ENCODE peak calls at places on chromosomes 1 and 21, in eight cellular contexts. One of them, this sample, is unnamed.

GRCh38 chr1:178942285-178943218 is 71.7 kb upstream of the ANGPTL1 start:
- DNase-seq in left lung: no peak
- DNase-seq in fibroblast of lung: peak; percentile 50
- DNase-seq in tibial nerve: no peak
- DNase-seq in activated T-helper 1 cell treated with anti-CD3 and anti-CD28 coated beads, Interleukin-12 subunit alpha, Interleukin-12 subunit beta, Interleukin-2, Interleukin-4 antibody, amounts not matched to agents 30 ng/mL and 10 ng/mL and 1 ng/mL, durations not matched to agents 14 hours and 24 hours and 36 hours: no peak
- DNase-seq in activated CD4-positive, alpha-beta T cell treated with anti-CD3 and anti-CD28 coated beads for 1 hour: no peak
- DNase-seq in nucleus accumbens: no peak
- DNase-seq in GM19239: no peak
- DNase-seq in this sample: no peak

GRCh38 chr1:109501644-109502367 is 7.7 kb downstream of the AMIGO1 start:
- DNase-seq in left lung: no peak
- DNase-seq in fibroblast of lung: no peak
- DNase-seq in tibial nerve: no peak
- DNase-seq in activated T-helper 1 cell treated with anti-CD3 and anti-CD28 coated beads, Interleukin-12 subunit alpha, Interleukin-12 subunit beta, Interleukin-2, Interleukin-4 antibody, amounts not matched to agents 30 ng/mL and 10 ng/mL and 1 ng/mL, durations not matched to agents 14 hours and 24 hours and 36 hours: no peak
- DNase-seq in activated CD4-positive, alpha-beta T cell treated with anti-CD3 and anti-CD28 coated beads for 1 hour: no peak
- DNase-seq in nucleus accumbens: no peak
- DNase-seq in GM19239: no peak
- DNase-seq in this sample: no peak

GRCh38 chr1:154729031-154729442 is 121.1 kb upstream of the ADAR start:
- DNase-seq in left lung: no peak
- DNase-seq in fibroblast of lung: no peak
- DNase-seq in tibial nerve: no peak
- DNase-seq in activated T-helper 1 cell treated with anti-CD3 and anti-CD28 coated beads, Interleukin-12 subunit alpha, Interleukin-12 subunit beta, Interleukin-2, Interleukin-4 antibody, amounts not matched to agents 30 ng/mL and 10 ng/mL and 1 ng/mL, durations not matched to agents 14 hours and 24 hours and 36 hours: no peak
- DNase-seq in activated CD4-positive, alpha-beta T cell treated with anti-CD3 and anti-CD28 coated beads for 1 hour: no peak
- DNase-seq in nucleus accumbens: no peak
- DNase-seq in GM19239: no peak
- DNase-seq in this sample: no peak

GRCh38 chr1:198295186-198295585 is 138.4 kb downstream of the NEK7 start:
- DNase-seq in left lung: no peak
- DNase-seq in fibroblast of lung: no peak
- DNase-seq in tibial nerve: no peak
- DNase-seq in activated T-helper 1 cell treated with anti-CD3 and anti-CD28 coated beads, Interleukin-12 subunit alpha, Interleukin-12 subunit beta, Interleukin-2, Interleukin-4 antibody, amounts not matched to agents 30 ng/mL and 10 ng/mL and 1 ng/mL, durations not matched to agents 14 hours and 24 hours and 36 hours: no peak
- DNase-seq in activated CD4-positive, alpha-beta T cell treated with anti-CD3 and anti-CD28 coated beads for 1 hour: no peak
- DNase-seq in nucleus accumbens: no peak
- DNase-seq in GM19239: no peak
- DNase-seq in this sample: no peak

GRCh38 chr1:112507896-112508241 is 896 bp upstream of the WNT2B start:
- DNase-seq in left lung: no peak
- DNase-seq in fibroblast of lung: no peak
- DNase-seq in tibial nerve: no peak
- DNase-seq in activated T-helper 1 cell treated with anti-CD3 and anti-CD28 coated beads, Interleukin-12 subunit alpha, Interleukin-12 subunit beta, Interleukin-2, Interleukin-4 antibody, amounts not matched to agents 30 ng/mL and 10 ng/mL and 1 ng/mL, durations not matched to agents 14 hours and 24 hours and 36 hours: no peak
- DNase-seq in activated CD4-positive, alpha-beta T cell treated with anti-CD3 and anti-CD28 coated beads for 1 hour: no peak
- DNase-seq in nucleus accumbens: no peak
- DNase-seq in GM19239: no peak
- DNase-seq in this sample: peak; percentile 25

GRCh38 chr1:77385551-77385950 is 103.7 kb downstream of the AK5 start:
- DNase-seq in left lung: no peak
- DNase-seq in fibroblast of lung: no peak
- DNase-seq in tibial nerve: no peak
- DNase-seq in activated T-helper 1 cell treated with anti-CD3 and anti-CD28 coated beads, Interleukin-12 subunit alpha, Interleukin-12 subunit beta, Interleukin-2, Interleukin-4 antibody, amounts not matched to agents 30 ng/mL and 10 ng/mL and 1 ng/mL, durations not matched to agents 14 hours and 24 hours and 36 hours: no peak
- DNase-seq in activated CD4-positive, alpha-beta T cell treated with anti-CD3 and anti-CD28 coated beads for 1 hour: no peak
- DNase-seq in nucleus accumbens: no peak
- DNase-seq in GM19239: no peak
- DNase-seq in this sample: no peak

GRCh38 chr1:26094677-26095383 is 16.8 kb upstream of the PDIK1L start:
- DNase-seq in left lung: no peak
- DNase-seq in fibroblast of lung: peak; percentile 10
- DNase-seq in tibial nerve: no peak
- DNase-seq in activated T-helper 1 cell treated with anti-CD3 and anti-CD28 coated beads, Interleukin-12 subunit alpha, Interleukin-12 subunit beta, Interleukin-2, Interleukin-4 antibody, amounts not matched to agents 30 ng/mL and 10 ng/mL and 1 ng/mL, durations not matched to agents 14 hours and 24 hours and 36 hours: no peak
- DNase-seq in activated CD4-positive, alpha-beta T cell treated with anti-CD3 and anti-CD28 coated beads for 1 hour: no peak
- DNase-seq in nucleus accumbens: peak; percentile 15
- DNase-seq in GM19239: no peak
- DNase-seq in this sample: no peak

GRCh38 chr1:167936068-167936929 is at the start of gene DCAF6:
- DNase-seq in left lung: peak; percentile 98
- DNase-seq in fibroblast of lung: peak; percentile 99
- DNase-seq in tibial nerve: peak; percentile 96
- DNase-seq in activated T-helper 1 cell treated with anti-CD3 and anti-CD28 coated beads, Interleukin-12 subunit alpha, Interleukin-12 subunit beta, Interleukin-2, Interleukin-4 antibody, amounts not matched to agents 30 ng/mL and 10 ng/mL and 1 ng/mL, durations not matched to agents 14 hours and 24 hours and 36 hours: peak; percentile 98
- DNase-seq in activated CD4-positive, alpha-beta T cell treated with anti-CD3 and anti-CD28 coated beads for 1 hour: peak; percentile 96
- DNase-seq in nucleus accumbens: peak; percentile 96
- DNase-seq in GM19239: peak; percentile 75
- DNase-seq in this sample: peak; percentile 92

GRCh38 chr1:39196244-39197215 is 8.0 kb upstream of the MACF1 start:
- DNase-seq in left lung: no peak
- DNase-seq in fibroblast of lung: peak; percentile 53
- DNase-seq in tibial nerve: no peak
- DNase-seq in activated T-helper 1 cell treated with anti-CD3 and anti-CD28 coated beads, Interleukin-12 subunit alpha, Interleukin-12 subunit beta, Interleukin-2, Interleukin-4 antibody, amounts not matched to agents 30 ng/mL and 10 ng/mL and 1 ng/mL, durations not matched to agents 14 hours and 24 hours and 36 hours: peak; percentile 51
- DNase-seq in activated CD4-positive, alpha-beta T cell treated with anti-CD3 and anti-CD28 coated beads for 1 hour: peak; percentile 50
- DNase-seq in nucleus accumbens: no peak
- DNase-seq in GM19239: no peak
- DNase-seq in this sample: no peak

GRCh38 chr1:88773540-88774150 is 89.6 kb downstream of the PKN2 start:
- DNase-seq in left lung: no peak
- DNase-seq in fibroblast of lung: peak; percentile 46
- DNase-seq in tibial nerve: no peak
- DNase-seq in activated T-helper 1 cell treated with anti-CD3 and anti-CD28 coated beads, Interleukin-12 subunit alpha, Interleukin-12 subunit beta, Interleukin-2, Interleukin-4 antibody, amounts not matched to agents 30 ng/mL and 10 ng/mL and 1 ng/mL, durations not matched to agents 14 hours and 24 hours and 36 hours: no peak
- DNase-seq in activated CD4-positive, alpha-beta T cell treated with anti-CD3 and anti-CD28 coated beads for 1 hour: no peak
- DNase-seq in nucleus accumbens: no peak
- DNase-seq in GM19239: no peak
- DNase-seq in this sample: no peak

GRCh38 chr1:31581821-31582810 is 5.8 kb downstream of the TINAGL1 start:
- DNase-seq in left lung: no peak
- DNase-seq in fibroblast of lung: no peak
- DNase-seq in tibial nerve: no peak
- DNase-seq in activated T-helper 1 cell treated with anti-CD3 and anti-CD28 coated beads, Interleukin-12 subunit alpha, Interleukin-12 subunit beta, Interleukin-2, Interleukin-4 antibody, amounts not matched to agents 30 ng/mL and 10 ng/mL and 1 ng/mL, durations not matched to agents 14 hours and 24 hours and 36 hours: no peak
- DNase-seq in activated CD4-positive, alpha-beta T cell treated with anti-CD3 and anti-CD28 coated beads for 1 hour: no peak
- DNase-seq in nucleus accumbens: no peak
- DNase-seq in GM19239: no peak
- DNase-seq in this sample: no peak

GRCh38 chr1:217205578-217205977 is 425.3 kb downstream of the GPATCH2 start:
- DNase-seq in left lung: no peak
- DNase-seq in fibroblast of lung: no peak
- DNase-seq in tibial nerve: no peak
- DNase-seq in activated T-helper 1 cell treated with anti-CD3 and anti-CD28 coated beads, Interleukin-12 subunit alpha, Interleukin-12 subunit beta, Interleukin-2, Interleukin-4 antibody, amounts not matched to agents 30 ng/mL and 10 ng/mL and 1 ng/mL, durations not matched to agents 14 hours and 24 hours and 36 hours: no peak
- DNase-seq in activated CD4-positive, alpha-beta T cell treated with anti-CD3 and anti-CD28 coated beads for 1 hour: no peak
- DNase-seq in nucleus accumbens: no peak
- DNase-seq in GM19239: no peak
- DNase-seq in this sample: no peak

GRCh38 chr1:111847519-111847918 is 91.8 kb downstream of the DDX20 start:
- DNase-seq in left lung: no peak
- DNase-seq in fibroblast of lung: no peak
- DNase-seq in tibial nerve: no peak
- DNase-seq in activated T-helper 1 cell treated with anti-CD3 and anti-CD28 coated beads, Interleukin-12 subunit alpha, Interleukin-12 subunit beta, Interleukin-2, Interleukin-4 antibody, amounts not matched to agents 30 ng/mL and 10 ng/mL and 1 ng/mL, durations not matched to agents 14 hours and 24 hours and 36 hours: no peak
- DNase-seq in activated CD4-positive, alpha-beta T cell treated with anti-CD3 and anti-CD28 coated beads for 1 hour: no peak
- DNase-seq in nucleus accumbens: no peak
- DNase-seq in GM19239: no peak
- DNase-seq in this sample: no peak

GRCh38 chr1:155133799-155134281 is 1.8 kb upstream of the SLC50A1 start:
- DNase-seq in left lung: no peak
- DNase-seq in fibroblast of lung: no peak
- DNase-seq in tibial nerve: no peak
- DNase-seq in activated T-helper 1 cell treated with anti-CD3 and anti-CD28 coated beads, Interleukin-12 subunit alpha, Interleukin-12 subunit beta, Interleukin-2, Interleukin-4 antibody, amounts not matched to agents 30 ng/mL and 10 ng/mL and 1 ng/mL, durations not matched to agents 14 hours and 24 hours and 36 hours: no peak
- DNase-seq in activated CD4-positive, alpha-beta T cell treated with anti-CD3 and anti-CD28 coated beads for 1 hour: no peak
- DNase-seq in nucleus accumbens: no peak
- DNase-seq in GM19239: no peak
- DNase-seq in this sample: no peak

GRCh38 chr1:28148880-28149195 is 27.7 kb downstream of the PTAFR start:
- DNase-seq in left lung: no peak
- DNase-seq in fibroblast of lung: no peak
- DNase-seq in tibial nerve: no peak
- DNase-seq in activated T-helper 1 cell treated with anti-CD3 and anti-CD28 coated beads, Interleukin-12 subunit alpha, Interleukin-12 subunit beta, Interleukin-2, Interleukin-4 antibody, amounts not matched to agents 30 ng/mL and 10 ng/mL and 1 ng/mL, durations not matched to agents 14 hours and 24 hours and 36 hours: no peak
- DNase-seq in activated CD4-positive, alpha-beta T cell treated with anti-CD3 and anti-CD28 coated beads for 1 hour: no peak
- DNase-seq in nucleus accumbens: no peak
- DNase-seq in GM19239: no peak
- DNase-seq in this sample: no peak

GRCh38 chr1:152621993-152622392 is 910 bp downstream of the LCE3A start:
- DNase-seq in left lung: no peak
- DNase-seq in fibroblast of lung: no peak
- DNase-seq in tibial nerve: no peak
- DNase-seq in activated T-helper 1 cell treated with anti-CD3 and anti-CD28 coated beads, Interleukin-12 subunit alpha, Interleukin-12 subunit beta, Interleukin-2, Interleukin-4 antibody, amounts not matched to agents 30 ng/mL and 10 ng/mL and 1 ng/mL, durations not matched to agents 14 hours and 24 hours and 36 hours: no peak
- DNase-seq in activated CD4-positive, alpha-beta T cell treated with anti-CD3 and anti-CD28 coated beads for 1 hour: no peak
- DNase-seq in nucleus accumbens: no peak
- DNase-seq in GM19239: no peak
- DNase-seq in this sample: no peak

GRCh38 chr21:37060296-37060695 is 12.6 kb downstream of the PIGP start:
- DNase-seq in left lung: peak; percentile 57
- DNase-seq in fibroblast of lung: peak; percentile 97
- DNase-seq in tibial nerve: peak; percentile 29
- DNase-seq in activated T-helper 1 cell treated with anti-CD3 and anti-CD28 coated beads, Interleukin-12 subunit alpha, Interleukin-12 subunit beta, Interleukin-2, Interleukin-4 antibody, amounts not matched to agents 30 ng/mL and 10 ng/mL and 1 ng/mL, durations not matched to agents 14 hours and 24 hours and 36 hours: no peak
- DNase-seq in activated CD4-positive, alpha-beta T cell treated with anti-CD3 and anti-CD28 coated beads for 1 hour: no peak
- DNase-seq in nucleus accumbens: no peak
- DNase-seq in GM19239: no peak
- DNase-seq in this sample: no peak

GRCh38 chr1:40951943-40952743 is 27.4 kb upstream of the CTPS1 start:
- DNase-seq in left lung: peak; percentile 69
- DNase-seq in fibroblast of lung: peak; percentile 46
- DNase-seq in tibial nerve: peak; percentile 42
- DNase-seq in activated T-helper 1 cell treated with anti-CD3 and anti-CD28 coated beads, Interleukin-12 subunit alpha, Interleukin-12 subunit beta, Interleukin-2, Interleukin-4 antibody, amounts not matched to agents 30 ng/mL and 10 ng/mL and 1 ng/mL, durations not matched to agents 14 hours and 24 hours and 36 hours: peak; percentile 45
- DNase-seq in activated CD4-positive, alpha-beta T cell treated with anti-CD3 and anti-CD28 coated beads for 1 hour: peak; percentile 39
- DNase-seq in nucleus accumbens: peak; percentile 65
- DNase-seq in GM19239: peak; percentile 67
- DNase-seq in this sample: peak; percentile 47

GRCh38 chr1:64080947-64081562 is 122.4 kb upstream of the UBE2U start:
- DNase-seq in left lung: no peak
- DNase-seq in fibroblast of lung: no peak
- DNase-seq in tibial nerve: no peak
- DNase-seq in activated T-helper 1 cell treated with anti-CD3 and anti-CD28 coated beads, Interleukin-12 subunit alpha, Interleukin-12 subunit beta, Interleukin-2, Interleukin-4 antibody, amounts not matched to agents 30 ng/mL and 10 ng/mL and 1 ng/mL, durations not matched to agents 14 hours and 24 hours and 36 hours: no peak
- DNase-seq in activated CD4-positive, alpha-beta T cell treated with anti-CD3 and anti-CD28 coated beads for 1 hour: no peak
- DNase-seq in nucleus accumbens: no peak
- DNase-seq in GM19239: no peak
- DNase-seq in this sample: no peak

GRCh38 chr1:145845514-145846161 is at the start of gene NUDT17:
- DNase-seq in left lung: peak; percentile 83
- DNase-seq in fibroblast of lung: peak; percentile 73
- DNase-seq in tibial nerve: peak; percentile 46
- DNase-seq in activated T-helper 1 cell treated with anti-CD3 and anti-CD28 coated beads, Interleukin-12 subunit alpha, Interleukin-12 subunit beta, Interleukin-2, Interleukin-4 antibody, amounts not matched to agents 30 ng/mL and 10 ng/mL and 1 ng/mL, durations not matched to agents 14 hours and 24 hours and 36 hours: peak; percentile 62
- DNase-seq in activated CD4-positive, alpha-beta T cell treated with anti-CD3 and anti-CD28 coated beads for 1 hour: peak; percentile 64
- DNase-seq in nucleus accumbens: peak; percentile 73
- DNase-seq in GM19239: peak; percentile 76
- DNase-seq in this sample: peak; percentile 71

GRCh38 chr1:218994615-218995014 is 179.1 kb upstream of the LYPLAL1 start:
- DNase-seq in left lung: no peak
- DNase-seq in fibroblast of lung: no peak
- DNase-seq in tibial nerve: no peak
- DNase-seq in activated T-helper 1 cell treated with anti-CD3 and anti-CD28 coated beads, Interleukin-12 subunit alpha, Interleukin-12 subunit beta, Interleukin-2, Interleukin-4 antibody, amounts not matched to agents 30 ng/mL and 10 ng/mL and 1 ng/mL, durations not matched to agents 14 hours and 24 hours and 36 hours: no peak
- DNase-seq in activated CD4-positive, alpha-beta T cell treated with anti-CD3 and anti-CD28 coated beads for 1 hour: no peak
- DNase-seq in nucleus accumbens: no peak
- DNase-seq in GM19239: no peak
- DNase-seq in this sample: no peak

GRCh38 chr1:209355415-209355814 is 228.1 kb upstream of the CAMK1G start:
- DNase-seq in left lung: no peak
- DNase-seq in fibroblast of lung: no peak
- DNase-seq in tibial nerve: no peak
- DNase-seq in activated T-helper 1 cell treated with anti-CD3 and anti-CD28 coated beads, Interleukin-12 subunit alpha, Interleukin-12 subunit beta, Interleukin-2, Interleukin-4 antibody, amounts not matched to agents 30 ng/mL and 10 ng/mL and 1 ng/mL, durations not matched to agents 14 hours and 24 hours and 36 hours: no peak
- DNase-seq in activated CD4-positive, alpha-beta T cell treated with anti-CD3 and anti-CD28 coated beads for 1 hour: no peak
- DNase-seq in nucleus accumbens: no peak
- DNase-seq in GM19239: no peak
- DNase-seq in this sample: no peak

GRCh38 chr1:193402977-193403376 is 216.6 kb upstream of the B3GALT2 start:
- DNase-seq in left lung: no peak
- DNase-seq in fibroblast of lung: no peak
- DNase-seq in tibial nerve: no peak
- DNase-seq in activated T-helper 1 cell treated with anti-CD3 and anti-CD28 coated beads, Interleukin-12 subunit alpha, Interleukin-12 subunit beta, Interleukin-2, Interleukin-4 antibody, amounts not matched to agents 30 ng/mL and 10 ng/mL and 1 ng/mL, durations not matched to agents 14 hours and 24 hours and 36 hours: no peak
- DNase-seq in activated CD4-positive, alpha-beta T cell treated with anti-CD3 and anti-CD28 coated beads for 1 hour: no peak
- DNase-seq in nucleus accumbens: no peak
- DNase-seq in GM19239: no peak
- DNase-seq in this sample: no peak

GRCh38 chr1:9315411-9316079 is 22.9 kb downstream of the SPSB1 start:
- DNase-seq in left lung: no peak
- DNase-seq in fibroblast of lung: peak; percentile 78
- DNase-seq in tibial nerve: no peak
- DNase-seq in activated T-helper 1 cell treated with anti-CD3 and anti-CD28 coated beads, Interleukin-12 subunit alpha, Interleukin-12 subunit beta, Interleukin-2, Interleukin-4 antibody, amounts not matched to agents 30 ng/mL and 10 ng/mL and 1 ng/mL, durations not matched to agents 14 hours and 24 hours and 36 hours: peak; percentile 58
- DNase-seq in activated CD4-positive, alpha-beta T cell treated with anti-CD3 and anti-CD28 coated beads for 1 hour: no peak
- DNase-seq in nucleus accumbens: no peak
- DNase-seq in GM19239: no peak
- DNase-seq in this sample: no peak

GRCh38 chr21:43331962-43332458 is 94.9 kb downstream of the SIK1 start:
- DNase-seq in left lung: peak; percentile 64
- DNase-seq in fibroblast of lung: peak; percentile 96
- DNase-seq in tibial nerve: no peak
- DNase-seq in activated T-helper 1 cell treated with anti-CD3 and anti-CD28 coated beads, Interleukin-12 subunit alpha, Interleukin-12 subunit beta, Interleukin-2, Interleukin-4 antibody, amounts not matched to agents 30 ng/mL and 10 ng/mL and 1 ng/mL, durations not matched to agents 14 hours and 24 hours and 36 hours: no peak
- DNase-seq in activated CD4-positive, alpha-beta T cell treated with anti-CD3 and anti-CD28 coated beads for 1 hour: no peak
- DNase-seq in nucleus accumbens: peak; percentile 68
- DNase-seq in GM19239: no peak
- DNase-seq in this sample: no peak

GRCh38 chr1:168243636-168244212 is 17.9 kb downstream of the SFT2D2 start:
- DNase-seq in left lung: no peak
- DNase-seq in fibroblast of lung: peak; percentile 75
- DNase-seq in tibial nerve: no peak
- DNase-seq in activated T-helper 1 cell treated with anti-CD3 and anti-CD28 coated beads, Interleukin-12 subunit alpha, Interleukin-12 subunit beta, Interleukin-2, Interleukin-4 antibody, amounts not matched to agents 30 ng/mL and 10 ng/mL and 1 ng/mL, durations not matched to agents 14 hours and 24 hours and 36 hours: no peak
- DNase-seq in activated CD4-positive, alpha-beta T cell treated with anti-CD3 and anti-CD28 coated beads for 1 hour: no peak
- DNase-seq in nucleus accumbens: no peak
- DNase-seq in GM19239: no peak
- DNase-seq in this sample: no peak

GRCh38 chr1:33866286-33866685 is 2.4 kb downstream of the HMGB4 start:
- DNase-seq in left lung: no peak
- DNase-seq in fibroblast of lung: no peak
- DNase-seq in tibial nerve: no peak
- DNase-seq in activated T-helper 1 cell treated with anti-CD3 and anti-CD28 coated beads, Interleukin-12 subunit alpha, Interleukin-12 subunit beta, Interleukin-2, Interleukin-4 antibody, amounts not matched to agents 30 ng/mL and 10 ng/mL and 1 ng/mL, durations not matched to agents 14 hours and 24 hours and 36 hours: no peak
- DNase-seq in activated CD4-positive, alpha-beta T cell treated with anti-CD3 and anti-CD28 coated beads for 1 hour: no peak
- DNase-seq in nucleus accumbens: no peak
- DNase-seq in GM19239: no peak
- DNase-seq in this sample: no peak

GRCh38 chr1:228082975-228083870 is 715 bp downstream of the ARF1 start:
- DNase-seq in left lung: peak; percentile 66
- DNase-seq in fibroblast of lung: peak; percentile 40
- DNase-seq in tibial nerve: peak; percentile 37
- DNase-seq in activated T-helper 1 cell treated with anti-CD3 and anti-CD28 coated beads, Interleukin-12 subunit alpha, Interleukin-12 subunit beta, Interleukin-2, Interleukin-4 antibody, amounts not matched to agents 30 ng/mL and 10 ng/mL and 1 ng/mL, durations not matched to agents 14 hours and 24 hours and 36 hours: peak; percentile 40
- DNase-seq in activated CD4-positive, alpha-beta T cell treated with anti-CD3 and anti-CD28 coated beads for 1 hour: no peak
- DNase-seq in nucleus accumbens: no peak
- DNase-seq in GM19239: peak; percentile 57
- DNase-seq in this sample: no peak

GRCh38 chr1:150152182-150152536 is 2.4 kb downstream of the PLEKHO1 start:
- DNase-seq in left lung: no peak
- DNase-seq in fibroblast of lung: no peak
- DNase-seq in tibial nerve: no peak
- DNase-seq in activated T-helper 1 cell treated with anti-CD3 and anti-CD28 coated beads, Interleukin-12 subunit alpha, Interleukin-12 subunit beta, Interleukin-2, Interleukin-4 antibody, amounts not matched to agents 30 ng/mL and 10 ng/mL and 1 ng/mL, durations not matched to agents 14 hours and 24 hours and 36 hours: no peak
- DNase-seq in activated CD4-positive, alpha-beta T cell treated with anti-CD3 and anti-CD28 coated beads for 1 hour: no peak
- DNase-seq in nucleus accumbens: no peak
- DNase-seq in GM19239: no peak
- DNase-seq in this sample: no peak

GRCh38 chr1:192539450-192540132 is 36.0 kb upstream of the RGS1 start:
- DNase-seq in left lung: no peak
- DNase-seq in fibroblast of lung: peak; percentile 98
- DNase-seq in tibial nerve: no peak
- DNase-seq in activated T-helper 1 cell treated with anti-CD3 and anti-CD28 coated beads, Interleukin-12 subunit alpha, Interleukin-12 subunit beta, Interleukin-2, Interleukin-4 antibody, amounts not matched to agents 30 ng/mL and 10 ng/mL and 1 ng/mL, durations not matched to agents 14 hours and 24 hours and 36 hours: no peak
- DNase-seq in activated CD4-positive, alpha-beta T cell treated with anti-CD3 and anti-CD28 coated beads for 1 hour: no peak
- DNase-seq in nucleus accumbens: no peak
- DNase-seq in GM19239: no peak
- DNase-seq in this sample: no peak

GRCh38 chr1:20731057-20731991 is 1.2 kb downstream of the SH2D5 start:
- DNase-seq in left lung: no peak
- DNase-seq in fibroblast of lung: no peak
- DNase-seq in tibial nerve: no peak
- DNase-seq in activated T-helper 1 cell treated with anti-CD3 and anti-CD28 coated beads, Interleukin-12 subunit alpha, Interleukin-12 subunit beta, Interleukin-2, Interleukin-4 antibody, amounts not matched to agents 30 ng/mL and 10 ng/mL and 1 ng/mL, durations not matched to agents 14 hours and 24 hours and 36 hours: no peak
- DNase-seq in activated CD4-positive, alpha-beta T cell treated with anti-CD3 and anti-CD28 coated beads for 1 hour: no peak
- DNase-seq in nucleus accumbens: no peak
- DNase-seq in GM19239: peak; percentile 42
- DNase-seq in this sample: no peak

GRCh38 chr1:12339861-12340557 is 110.2 kb downstream of the VPS13D start:
- DNase-seq in left lung: no peak
- DNase-seq in fibroblast of lung: no peak
- DNase-seq in tibial nerve: no peak
- DNase-seq in activated T-helper 1 cell treated with anti-CD3 and anti-CD28 coated beads, Interleukin-12 subunit alpha, Interleukin-12 subunit beta, Interleukin-2, Interleukin-4 antibody, amounts not matched to agents 30 ng/mL and 10 ng/mL and 1 ng/mL, durations not matched to agents 14 hours and 24 hours and 36 hours: no peak
- DNase-seq in activated CD4-positive, alpha-beta T cell treated with anti-CD3 and anti-CD28 coated beads for 1 hour: no peak
- DNase-seq in nucleus accumbens: no peak
- DNase-seq in GM19239: no peak
- DNase-seq in this sample: no peak